ENCODE peak calls at places on chromosomes 6 and 20, in six cellular contexts. I, K, D, H, Q and Y are unnamed samples.

GRCh38 chr6:45584127-45584526 is 206.4 kb upstream of the SUPT3H start:
- DNase-seq in I (no peak), K (no peak), D (peak), H (no peak), Q (no peak), Y (no peak)

GRCh38 chr6:36487698-36488097 is 44.9 kb downstream of the KCTD20 start:
- DNase-seq in I (peak), K (no peak), D (no peak), H (no peak), Q (no peak), Y (no peak)

GRCh38 chr20:64099086-64099786 is 8.1 kb downstream of the NPBWR2 start:
- DNase-seq in I (no peak), K (no peak), D (no peak), H (no peak), Q (no peak), Y (no peak)

GRCh38 chr20:50558483-50558925 is 48.3 kb downstream of the PTPN1 start:
- DNase-seq in I (peak), K (no peak), D (no peak), H (no peak), Q (no peak), Y (no peak)

GRCh38 chr6:79777713-79778579 is 146.8 kb downstream of the SH3BGRL2 start:
- DNase-seq in I (peak), K (peak), D (peak), H (peak), Q (peak), Y (peak)

GRCh38 chr20:36975085-36975829 is 23.7 kb upstream of the SAMHD1 start:
- DNase-seq in I (no peak), K (no peak), D (no peak), H (peak), Q (no peak), Y (no peak)

GRCh38 chr6:105431226-105431625 is 28.3 kb upstream of the PREP start:
- DNase-seq in I (peak), K (peak), D (no peak), H (peak), Q (no peak), Y (no peak)

GRCh38 chr6:71291991-71292390 is 3.4 kb downstream of the OGFRL1 start:
- DNase-seq in I (no peak), K (no peak), D (no peak), H (no peak), Q (no peak), Y (no peak)

GRCh38 chr20:62136283-62137091 is 6.7 kb downstream of the PSMA7 start:
- DNase-seq in I (peak), K (peak), D (peak), H (peak), Q (peak), Y (no peak)